ENCODE peak calls at places on chromosomes 4 and X, in nine cellular contexts. F is IMR-90, Q is mucosa of descending colon, G is body of pancreas, R is HepG2, U is psoas muscle, V is cardiac muscle cell, Y is upper lobe of left lung, I is MM.1S. C is an unnamed sample. For H3K4me1, the result is how much of the 10 kb centered on the place peaks cover.

GRCh38 chr4:98377626-98378025 is 116.4 kb downstream of the RAP1GDS1 start:
- DNase-seq in G (no peak), F (peak), I (peak), R (no peak), Y (no peak), U (no peak), V (peak), Q (no peak), C (no peak)

GRCh38 chr4:6989331-6989923 is 53.7 kb upstream of the TADA2B start:
- DNase-seq in G (no peak), R (no peak), F (no peak), V (no peak), Y (no peak), Q (no peak), I (no peak), U (no peak), C (no peak)

GRCh38 chr4:67375291-67375690 is 170.0 kb downstream of the CENPC start:
- DNase-seq in I (no peak), Y (no peak), R (no peak), Q (no peak), G (no peak), U (no peak), V (no peak), F (no peak), C (no peak)

GRCh38 chrX:16822723-16823122 is 36.5 kb downstream of the TXLNG start:
- DNase-seq in Q (no peak), V (peak), Y (no peak), R (no peak), G (no peak), F (peak), U (no peak), I (no peak), C (no peak)

GRCh38 chr4:87465739-87466366 is 43.5 kb downstream of the NUDT9 start:
- DNase-seq in G (no peak), R (peak), U (no peak), I (peak), V (peak), Y (no peak), F (peak), Q (no peak), C (no peak)

GRCh38 chr4:138671606-138672084 is 343.9 kb upstream of the NOCT start:
- DNase-seq in V (no peak), G (no peak), U (no peak), I (no peak), R (no peak), Q (no peak), F (no peak), Y (no peak), C (peak)

GRCh38 chrX:69179380-69179911 is 14.2 kb upstream of the PJA1 start:
- DNase-seq in F (peak), I (no peak), Y (no peak), G (no peak), U (no peak), Q (no peak), R (no peak), V (peak), C (no peak)

GRCh38 chr4:111639120-111639519 is 506.1 kb upstream of the FAM241A start:
- DNase-seq in G (no peak), Q (no peak), R (no peak), V (peak), Y (no peak), U (no peak), F (peak), I (no peak), C (no peak)

GRCh38 chr4:31111794-31112193 is 391.6 kb downstream of the PCDH7 start:
- DNase-seq in Q (no peak), I (no peak), V (no peak), R (no peak), U (no peak), F (no peak), G (no peak), Y (no peak), C (no peak)

GRCh38 chr4:1759818-1760223 is 33.3 kb upstream of the FGFR3 start:
- DNase-seq in Q (no peak), Y (no peak), R (no peak), U (no peak), G (no peak), F (no peak), V (no peak), I (no peak), C (no peak)

GRCh38 chrX:16578218-16578617 is 71.7 kb upstream of the S100G start:
- DNase-seq in R (no peak), I (no peak), G (no peak), Y (no peak), U (no peak), Q (no peak), V (no peak), F (peak), C (no peak)

GRCh38 chr4:19832388-19832787 is 419.3 kb upstream of the SLIT2 start:
- DNase-seq in F (peak), Y (no peak), G (no peak), U (no peak), I (no peak), V (no peak), Q (no peak), R (no peak), C (no peak)

GRCh38 chr4:156557962-156558361 is 413.6 kb downstream of the PDGFC start:
- DNase-seq in R (no peak), U (no peak), F (no peak), G (no peak), Y (no peak), I (no peak), V (no peak), Q (no peak), C (no peak)

GRCh38 chrX:27435031-27435430 is 28.1 kb downstream of the PPP4R3C start:
- DNase-seq in F (no peak), R (no peak), Y (no peak), G (no peak), V (no peak), U (no peak), Q (no peak), I (no peak), C (no peak)

GRCh38 chr4:33831667-33832066 is 2412.6 kb downstream of the ARAP2 start:
- DNase-seq in V (peak), F (peak), Q (no peak), G (no peak), Y (no peak), U (no peak), I (no peak), R (no peak), C (no peak)

GRCh38 chr4:3302164-3302785 is 9.5 kb downstream of the RGS12 start:
- DNase-seq in R (no peak), F (no peak), G (peak), I (no peak), U (no peak), Y (no peak), V (no peak), Q (peak), C (no peak)

GRCh38 chr4:142846729-142847606 is 867 bp upstream of the INPP4B start:
- DNase-seq in R (peak), Y (peak), I (peak), Q (peak), G (peak), F (no peak), U (peak), V (peak), C (no peak)

DNA sequence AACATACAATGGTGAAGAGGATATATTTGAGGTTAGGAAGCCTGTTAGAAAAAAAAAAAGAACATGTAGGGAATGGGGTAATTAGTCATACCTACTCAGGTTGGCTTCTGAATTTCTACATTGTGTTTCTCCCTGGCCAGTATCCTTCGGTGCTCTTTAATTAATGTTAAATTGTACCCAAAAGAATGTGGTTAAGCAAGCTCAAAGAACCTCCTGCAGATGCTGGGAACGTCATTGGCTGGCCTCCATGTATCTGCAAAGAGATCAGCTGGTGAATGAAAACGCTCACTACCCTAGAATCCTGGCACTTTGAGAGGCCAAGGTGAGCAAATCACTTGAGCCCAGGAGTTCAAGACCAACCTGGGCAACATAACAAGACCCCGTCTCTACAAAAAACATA is 942.3 kb upstream of the PRKX start:
- DNase-seq in Y (no peak), I (no peak), F (no peak), V (no peak), G (peak), Q (no peak), U (no peak), R (no peak), C (no peak)
- H3K4me1 ChIP-seq in Y (under half), I (under half), F (under half), V (under half), G (under half), Q (under half), U (under half), R (under half), C (under half)

GRCh38 chr4:176830971-176831370 is 38.2 kb upstream of the VEGFC start:
- DNase-seq in F (peak), G (no peak), Q (no peak), R (no peak), Y (no peak), V (no peak), I (no peak), U (no peak), C (no peak)
- H3K4me1 ChIP-seq in F (under half), G (under half), Q (under half), R (under half), Y (under half), V (under half), I (under half), U (under half), C (under half)

DNA sequence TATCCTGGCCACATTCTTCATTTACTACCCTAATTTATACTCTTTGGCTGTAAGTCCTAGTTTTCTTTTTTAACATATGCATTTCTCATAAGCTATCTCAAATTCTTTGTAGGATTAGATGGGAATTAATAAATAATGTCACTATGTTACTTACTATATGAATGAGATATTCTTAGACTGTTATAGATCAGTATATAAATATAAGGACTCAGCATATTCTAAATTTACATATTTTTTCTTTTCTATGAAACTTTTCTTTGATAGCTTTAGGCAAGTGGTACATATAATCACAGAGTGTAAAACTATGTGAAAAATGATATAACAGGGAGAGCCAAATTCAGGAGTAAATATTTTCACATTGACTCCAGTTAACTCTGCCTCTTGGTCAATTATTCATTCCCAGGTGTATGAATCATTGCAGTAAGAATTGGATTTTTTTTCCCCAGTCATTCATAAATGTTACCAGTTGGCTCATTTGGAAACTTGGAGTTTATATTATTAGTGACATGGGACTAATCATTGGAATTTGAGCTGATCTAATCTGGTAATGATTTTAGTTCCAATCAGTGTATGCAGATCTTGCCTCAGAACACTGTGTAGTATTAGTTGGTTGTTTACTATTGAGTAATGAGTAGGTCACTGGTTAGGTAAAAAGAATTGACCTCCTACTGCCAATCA is 25.3 kb downstream of the FHIP1A start:
- DNase-seq in Q (no peak), F (peak), R (no peak), V (no peak), G (no peak), I (no peak), U (no peak), Y (no peak), C (no peak)
- H3K4me1 ChIP-seq in Q (under half), F (under half), R (under half), V (under half), G (half or more), I (under half), U (under half), Y (under half), C (under half)

DNA sequence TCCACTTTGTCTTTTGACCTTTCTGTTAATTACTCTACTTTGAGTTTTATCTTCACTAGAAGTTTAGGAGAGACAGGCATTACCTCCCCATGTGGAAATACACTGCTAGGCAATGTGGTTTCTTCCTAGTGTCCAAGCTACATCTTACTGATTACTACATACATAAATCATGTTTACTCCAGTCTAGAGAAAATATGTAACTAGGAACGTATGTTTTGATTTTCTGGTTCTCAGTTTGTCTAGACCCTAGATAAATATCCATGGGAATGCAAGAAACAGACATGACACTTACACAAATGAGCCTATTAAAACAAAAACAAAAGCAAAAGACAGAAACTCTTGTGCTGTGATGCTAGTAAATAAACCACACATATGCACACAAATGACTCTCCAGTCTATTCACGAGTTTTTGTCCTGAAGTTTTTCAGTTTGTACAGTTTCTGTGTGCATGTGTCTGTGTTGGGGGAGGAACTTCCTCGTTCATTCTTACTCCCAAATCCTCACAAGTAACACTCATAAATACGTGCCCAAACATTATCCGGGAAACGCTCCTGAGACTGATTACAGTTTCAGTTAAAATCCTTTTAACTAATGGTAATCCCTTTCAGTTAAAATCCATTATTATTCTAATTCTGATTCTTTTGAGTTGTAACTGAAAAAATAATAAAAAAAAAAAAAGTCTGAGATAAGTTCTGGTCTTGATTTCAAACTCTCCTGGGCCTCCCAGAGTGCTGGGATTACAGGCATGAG is 283.5 kb upstream of the FTHL17 start:
- DNase-seq in F (no peak), U (no peak), Y (no peak), Q (no peak), I (no peak), V (no peak), G (no peak), R (no peak), C (no peak)
- H3K4me1 ChIP-seq in F (under half), U (under half), Y (under half), Q (under half), I (under half), V (under half), G (under half), R (half or more), C (under half)

DNA sequence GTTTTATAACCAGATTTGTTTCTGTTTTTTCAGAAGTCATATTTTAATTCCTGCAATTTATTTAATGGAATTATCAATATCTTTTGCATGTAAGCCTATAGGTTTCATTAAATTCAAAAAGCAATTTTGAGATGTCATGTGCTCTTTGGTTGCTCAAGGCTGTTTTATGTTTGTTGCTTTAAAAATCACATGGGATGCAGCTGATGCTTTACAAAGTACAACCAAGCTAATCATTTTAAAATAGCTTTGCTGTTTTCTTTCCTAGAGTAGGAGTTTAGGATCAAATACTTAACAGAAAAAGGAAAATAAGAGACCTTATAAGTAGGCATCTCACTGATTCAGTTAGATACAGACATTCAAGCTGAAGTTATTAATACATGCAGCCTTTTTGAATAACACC is 11.3 kb downstream of the CPEB2 start:
- DNase-seq in Q (no peak), U (no peak), R (no peak), V (no peak), G (no peak), F (no peak), I (no peak), Y (no peak), C (no peak)
- H3K4me1 ChIP-seq in Q (under half), U (under half), R (under half), V (half or more), G (under half), F (under half), I (under half), Y (under half), C (under half)

GRCh38 chr4:122865421-122865820 is 38.8 kb downstream of the FGF2 start:
- DNase-seq in G (no peak), V (peak), Y (no peak), R (no peak), Q (no peak), U (no peak), I (no peak), F (peak), C (no peak)

GRCh38 chr4:122857160-122857559 is 30.5 kb downstream of the FGF2 start:
- DNase-seq in I (no peak), R (no peak), F (no peak), Q (no peak), U (no peak), V (no peak), G (no peak), Y (no peak), C (no peak)

GRCh38 chr4:122863626-122864025 is 37.0 kb downstream of the FGF2 start:
- DNase-seq in Y (no peak), G (no peak), V (no peak), Q (no peak), F (no peak), I (no peak), U (no peak), R (no peak), C (no peak)

GRCh38 chr4:122861544-122861943 is 34.9 kb downstream of the FGF2 start:
- DNase-seq in V (no peak), R (no peak), Q (no peak), F (no peak), U (no peak), I (no peak), Y (no peak), G (no peak), C (no peak)
- H3K4me1 ChIP-seq in V (under half), R (under half), Q (under half), F (under half), U (under half), I (under half), Y (under half), G (under half), C (under half)

GRCh38 chrX:110317079-110317819 is 636 bp downstream of the AMMECR1 start:
- DNase-seq in V (no peak), F (no peak), I (peak), R (no peak), G (peak), Q (peak), U (peak), Y (peak), C (no peak)
- H3K4me1 ChIP-seq in V (under half), F (under half), I (under half), R (under half), G (under half), Q (under half), U (under half), Y (under half), C (under half)

GRCh38 chrX:39853417-39853816 is 244.3 kb downstream of the BCOR start:
- DNase-seq in Q (no peak), R (no peak), U (no peak), I (no peak), Y (no peak), G (no peak), V (no peak), F (no peak), C (no peak)

GRCh38 chrX:39852496-39852895 is 245.3 kb downstream of the BCOR start:
- DNase-seq in F (no peak), Y (no peak), U (no peak), Q (no peak), V (no peak), R (no peak), I (no peak), G (no peak), C (no peak)

GRCh38 chrX:39855748-39856129 is 242.0 kb downstream of the BCOR start:
- DNase-seq in U (no peak), F (peak), I (peak), R (no peak), V (peak), G (no peak), Y (no peak), Q (peak), C (no peak)

GRCh38 chrX:39856472-39857121 is 241.2 kb downstream of the BCOR start:
- DNase-seq in G (no peak), R (no peak), U (no peak), Y (no peak), V (no peak), Q (no peak), I (no peak), F (no peak), C (no peak)

DNA sequence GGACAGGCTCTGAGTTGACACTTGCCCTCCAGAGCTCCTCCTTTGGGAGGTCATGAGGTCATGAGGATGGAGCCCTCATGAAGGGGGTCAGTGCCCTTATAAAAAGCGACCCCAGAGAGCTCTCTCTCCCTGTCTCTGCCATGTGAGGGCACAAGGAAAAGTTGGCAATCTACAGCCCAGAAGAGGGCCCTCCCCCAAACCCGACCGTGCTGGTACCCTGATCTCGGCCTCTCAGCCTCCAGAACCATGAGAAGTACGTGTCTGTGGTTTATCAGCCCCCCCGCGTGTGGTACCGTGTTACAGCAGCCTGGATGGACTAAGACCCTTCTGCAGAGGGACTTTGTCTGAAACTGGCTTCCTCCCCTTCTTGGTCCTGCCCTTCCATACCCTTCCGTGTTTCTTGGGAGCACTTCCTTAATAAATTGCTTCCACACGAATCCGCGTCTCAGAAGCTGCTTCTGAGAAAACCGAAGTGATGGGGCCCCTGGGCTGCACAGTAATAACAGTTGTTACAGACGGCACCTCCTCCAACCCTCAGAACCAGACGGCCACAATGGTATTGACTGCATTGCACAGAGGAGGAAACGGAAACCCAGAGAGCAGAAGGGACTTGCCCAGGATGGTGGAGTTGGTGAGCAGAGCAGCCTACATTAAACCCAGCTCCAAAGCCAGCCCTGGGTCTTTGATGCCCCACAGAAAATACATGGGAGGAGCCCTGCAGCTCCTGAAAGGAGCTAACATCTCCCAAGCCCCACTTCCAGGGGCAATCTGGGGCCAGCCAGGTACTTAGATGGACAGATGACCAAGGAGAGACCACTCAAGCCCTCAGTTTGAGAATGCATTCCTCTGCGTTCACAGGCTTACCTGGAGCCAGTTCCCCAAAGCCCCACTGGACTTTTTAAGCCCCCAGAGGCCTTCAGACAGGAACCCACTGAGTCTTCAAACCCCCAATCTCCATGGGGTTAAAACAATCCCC is 242.7 kb downstream of the BCOR start:
- DNase-seq in G (no peak), Y (no peak), V (no peak), I (peak), U (no peak), Q (no peak), F (no peak), R (no peak), C (no peak)
- H3K4me1 ChIP-seq in G (under half), Y (under half), V (under half), I (under half), U (under half), Q (under half), F (under half), R (under half), C (under half)

GRCh38 chr4:23887989-23888388 is 1.9 kb downstream of the PPARGC1A start:
- DNase-seq in Q (no peak), I (no peak), R (no peak), V (no peak), F (no peak), Y (no peak), U (peak), G (no peak), C (no peak)
- H3K4me1 ChIP-seq in Q (under half), I (under half), R (half or more), V (under half), F (under half), Y (under half), U (under half), G (under half), C (under half)

GRCh38 chr4:40253906-40254305 is 57.1 kb downstream of the RHOH start:
- DNase-seq in G (no peak), F (no peak), I (no peak), U (no peak), Y (no peak), R (no peak), Q (no peak), V (no peak), C (no peak)
- H3K4me1 ChIP-seq in G (under half), F (under half), I (under half), U (under half), Y (under half), R (under half), Q (under half), V (under half), C (under half)